ENCODE peak calls at places on chromosomes 6 and 20, in five cellular contexts. G, J, V, C and O are unnamed samples.

GRCh38 chr20:62021794-62022419 is 43.8 kb downstream of the TAF4 start:
- DNase-seq in G (no peak), J (no peak), V (no peak), C (no peak), O (no peak)

GRCh38 chr6:7461416-7461815 is 71.8 kb downstream of the RIOK1 start:
- DNase-seq in G (peak; percentile 58), J (no peak), V (peak; percentile 65), C (no peak), O (no peak)

GRCh38 chr6:116572162-116572561 is 858 bp downstream of the RWDD1 start:
- DNase-seq in G (peak; percentile 31), J (no peak), V (peak; percentile 40), C (no peak), O (peak; percentile 61)

GRCh38 chr20:38728911-38729642 is 4.8 kb downstream of the SLC32A1 start:
- DNase-seq in G (no peak), J (no peak), V (no peak), C (no peak), O (no peak)

GRCh38 chr6:125014157-125014957 is 52.1 kb downstream of the RNF217 start:
- DNase-seq in G (peak; percentile 63), J (no peak), V (peak; percentile 93), C (no peak), O (peak; percentile 87)

GRCh38 chr6:50708664-50709365 is 4.5 kb upstream of the TFAP2D start:
- DNase-seq in G (no peak), J (no peak), V (no peak), C (no peak), O (no peak)

GRCh38 chr6:37518116-37518515 is 18.4 kb upstream of the CCDC167 start:
- DNase-seq in G (no peak), J (no peak), V (no peak), C (no peak), O (no peak)

GRCh38 chr6:41940759-41941279 is 789 bp downstream of the CCND3 start:
- DNase-seq in G (no peak), J (peak; percentile 59), V (peak; percentile 34), C (no peak), O (no peak)

GRCh38 chr6:123808556-123808955 is 4.9 kb downstream of the NKAIN2 start:
- DNase-seq in G (peak; percentile 47), J (no peak), V (peak; percentile 3), C (no peak), O (no peak)

GRCh38 chr20:10271470-10272219 is 53.0 kb downstream of the SNAP25 start:
- DNase-seq in G (no peak), J (no peak), V (no peak), C (no peak), O (peak; percentile 77)

GRCh38 chr20:34525709-34526416 is 9.6 kb downstream of the DYNLRB1 start:
- DNase-seq in G (peak; percentile 100), J (peak; percentile 81), V (peak; percentile 99), C (no peak), O (peak; percentile 98)

GRCh38 chr20:19934792-19935491 is 82.2 kb upstream of the NAA20 start:
- DNase-seq in G (peak; percentile 80), J (peak; percentile 74), V (no peak), C (no peak), O (no peak)

GRCh38 chr6:38404355-38404754 is 235.4 kb downstream of the BTBD9 start:
- DNase-seq in G (peak; percentile 22), J (no peak), V (no peak), C (no peak), O (peak; percentile 46)

GRCh38 chr6:156613996-156614395 is 163.2 kb upstream of the ARID1B start:
- DNase-seq in G (no peak), J (no peak), V (no peak), C (no peak), O (no peak)

GRCh38 chr6:48765352-48765961 is 654.5 kb upstream of the PTCHD4 start:
- DNase-seq in G (peak; percentile 78), J (no peak), V (peak; percentile 63), C (no peak), O (peak; percentile 87)

GRCh38 chr6:41519305-41519747 is 26.9 kb upstream of the FOXP4 start:
- DNase-seq in G (no peak), J (peak; percentile 59), V (no peak), C (no peak), O (no peak)